ENCODE peak calls at places on chromosomes 7 and 10, in four cellular contexts. One of them, this sample, is unnamed.

GRCh38 chr7:68800316-68800715 is 798.0 kb upstream of the AUTS2 start:
- DNase-seq in H1: no peak
- DNase-seq in K562: no peak
- DNase-seq in GM12878: no peak
- DNase-seq in this sample: no peak

GRCh38 chr10:100519321-100520051 is at the start of gene SEC31B:
- DNase-seq in H1: no peak
- DNase-seq in K562: no peak
- DNase-seq in GM12878: no peak
- DNase-seq in this sample: peak

GRCh38 chr7:1787241-1787640 is 117.2 kb downstream of the ELFN1 start:
- DNase-seq in GM12878: no peak
- DNase-seq in K562: no peak
- DNase-seq in H1: no peak
- DNase-seq in this sample: no peak

GRCh38 chr10:95861401-95861800 is 46.4 kb upstream of the CC2D2B start:
- DNase-seq in K562: no peak
- DNase-seq in GM12878: no peak
- DNase-seq in H1: no peak
- DNase-seq in this sample: no peak

GRCh38 chr10:352476-353235 is 217.4 kb downstream of the ZMYND11 start:
- DNase-seq in H1: no peak
- DNase-seq in GM12878: no peak
- DNase-seq in K562: no peak
- DNase-seq in this sample: no peak

GRCh38 chr7:28588606-28589005 is 176.3 kb downstream of the CREB5 start:
- DNase-seq in H1: no peak
- DNase-seq in K562: no peak
- DNase-seq in GM12878: no peak
- DNase-seq in this sample: no peak

GRCh38 chr10:100642295-100642994 is 102.9 kb upstream of the PAX2 start:
- DNase-seq in K562: no peak
- DNase-seq in GM12878: no peak
- DNase-seq in H1: peak
- DNase-seq in this sample: no peak

GRCh38 chr7:105567024-105567423 is 14.3 kb downstream of the EFCAB10 start:
- DNase-seq in K562: no peak
- DNase-seq in GM12878: no peak
- DNase-seq in H1: no peak
- DNase-seq in this sample: no peak

DNA sequence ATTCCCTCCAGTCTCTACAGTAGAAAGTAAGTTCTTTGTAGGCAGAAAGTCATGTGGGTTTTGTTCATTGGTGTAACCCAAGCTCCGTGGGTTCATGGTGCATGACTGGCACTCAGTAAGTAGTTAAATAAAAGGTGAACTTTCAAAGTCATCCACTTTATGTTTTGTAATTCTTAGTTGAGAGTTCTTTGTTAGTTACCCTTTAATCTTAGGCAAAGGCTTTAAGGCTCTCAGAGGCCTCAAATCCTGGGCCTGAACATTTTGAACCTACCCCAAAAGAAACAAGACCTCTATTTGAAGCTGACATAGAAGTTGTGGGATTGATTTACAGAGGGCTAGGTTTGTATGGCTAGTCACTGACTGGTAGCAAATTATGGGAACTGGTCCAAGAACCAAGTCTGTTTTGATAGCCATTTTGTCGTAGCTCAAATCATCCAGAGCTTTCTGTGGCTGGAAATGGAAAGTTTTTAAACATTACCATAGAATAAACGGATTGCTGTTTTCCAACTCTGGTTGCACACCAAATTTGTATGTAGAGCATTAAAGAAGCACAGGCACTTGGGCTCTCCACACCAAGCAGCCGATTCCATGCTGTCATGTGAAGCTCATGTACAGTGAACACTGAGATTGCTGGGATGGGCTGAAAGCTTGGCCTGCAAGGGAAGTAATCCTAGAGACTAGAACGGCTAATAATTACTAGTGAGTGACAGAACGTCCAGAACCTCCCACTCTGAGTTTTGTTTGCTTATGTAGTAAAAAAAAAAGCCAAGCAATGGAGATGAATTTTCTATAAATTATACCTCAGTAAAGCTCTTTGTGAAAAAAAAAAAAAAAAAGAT is 53.5 kb downstream of the DENND11 start:
- DNase-seq in K562: no peak
- DNase-seq in GM12878: no peak
- DNase-seq in H1: no peak
- DNase-seq in this sample: no peak
- TF ChIP-seq CBX5 in K562: no peak
- TF ChIP-seq CBX5 in GM12878: no peak
- TF ChIP-seq CBX5 in H1: no peak
- TF ChIP-seq CBX5 in this sample: no peak

DNA sequence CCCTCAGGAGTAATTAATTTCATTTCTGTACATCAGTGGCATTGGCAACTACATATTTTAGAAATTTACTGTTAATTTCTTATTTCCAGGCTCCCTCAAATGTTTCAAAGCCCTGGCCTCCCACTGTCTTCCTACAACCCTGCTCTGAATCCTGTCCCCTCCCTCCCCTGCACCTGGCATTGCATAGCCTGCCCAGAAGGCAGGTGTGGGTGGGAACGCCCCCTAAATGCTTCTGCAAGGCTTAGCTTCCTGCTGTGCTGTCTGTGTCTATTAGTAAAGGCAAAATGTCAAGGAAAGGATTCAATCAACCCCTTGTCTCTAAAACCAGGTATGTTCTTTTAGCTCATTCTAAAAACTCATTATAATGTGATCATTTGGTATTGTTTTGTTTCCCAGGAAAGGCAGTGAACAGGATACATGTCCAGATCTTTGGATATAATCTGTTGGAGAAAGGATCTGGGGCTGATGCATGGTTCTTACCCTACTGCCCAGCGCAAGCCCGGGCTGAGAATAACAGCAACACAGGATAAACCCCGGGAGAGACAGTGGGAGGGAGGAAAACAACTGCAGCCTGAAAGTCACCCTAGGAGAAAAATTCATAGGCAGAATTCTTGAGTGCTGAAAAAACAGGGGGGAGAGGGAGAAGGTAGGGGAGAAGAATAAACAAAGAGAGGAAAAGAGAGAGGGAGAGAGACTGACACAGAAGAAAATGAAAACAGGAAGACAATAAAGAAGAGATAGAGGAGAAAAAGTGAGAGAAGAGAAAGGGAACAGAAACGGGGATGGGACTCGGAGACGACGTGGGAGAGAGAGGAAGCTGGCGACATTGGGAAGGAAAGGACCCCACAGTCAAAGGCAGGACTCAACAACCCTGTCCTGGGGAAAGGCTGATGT is 592 bp downstream of the ZNF488 start:
- DNase-seq in GM12878: no peak
- DNase-seq in K562: no peak
- DNase-seq in H1: peak
- DNase-seq in this sample: no peak
- TF ChIP-seq RAD21 in GM12878: no peak
- TF ChIP-seq RAD21 in K562: no peak
- TF ChIP-seq RAD21 in H1: no peak
- TF ChIP-seq RAD21 in this sample: no peak

DNA sequence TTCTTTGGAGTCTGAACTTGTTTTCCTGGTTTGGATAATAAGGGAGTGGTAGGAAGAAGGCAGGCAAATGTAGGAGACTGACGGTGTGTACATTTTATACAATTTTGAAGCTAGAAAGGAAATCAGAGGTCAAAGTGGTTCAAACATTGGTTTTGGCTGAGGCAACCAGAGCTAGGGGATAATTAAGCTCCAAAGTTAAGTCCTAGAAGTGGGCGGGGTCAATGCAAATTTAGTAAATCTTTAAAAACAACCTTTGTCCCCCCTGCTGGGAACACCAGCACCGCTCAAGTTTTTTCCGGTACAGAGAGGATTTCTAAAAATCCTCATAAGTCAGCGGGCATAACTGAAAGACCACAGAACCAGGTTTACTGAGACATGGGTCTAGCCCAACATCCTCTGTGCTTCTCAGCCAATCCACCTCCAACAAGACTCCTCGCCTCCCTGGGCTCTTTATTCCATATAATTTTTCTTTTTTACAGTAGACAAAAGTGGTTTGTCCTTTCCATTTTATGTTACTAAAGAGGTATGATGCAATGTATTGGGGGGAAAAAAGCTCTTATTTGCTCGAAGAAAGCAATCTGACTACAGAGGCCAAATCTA is 1.7 kb downstream of the GLUD1 start:
- DNase-seq in GM12878: peak
- DNase-seq in K562: peak
- DNase-seq in H1: no peak
- DNase-seq in this sample: peak
- TF ChIP-seq CBX5 in GM12878: no peak
- TF ChIP-seq CBX5 in K562: no peak
- TF ChIP-seq CBX5 in H1: no peak
- TF ChIP-seq CBX5 in this sample: no peak

GRCh38 chr7:44386139-44386913 is 60.9 kb upstream of the CAMK2B start:
- DNase-seq in GM12878: no peak
- DNase-seq in H1: no peak
- DNase-seq in K562: no peak
- DNase-seq in this sample: no peak
- TF ChIP-seq RAD21 in GM12878: no peak
- TF ChIP-seq RAD21 in H1: no peak
- TF ChIP-seq RAD21 in K562: no peak
- TF ChIP-seq RAD21 in this sample: no peak

This sample was measured in HepG2.